ENCODE peak calls at places on chromosome 10, in ten cellular contexts. J is activated CD4-positive, alpha-beta T cell treated with anti-CD3 and anti-CD28 coated beads for 36 hours; W is right lobe of liver; V is activated CD4-positive, CD25-positive, alpha-beta regulatory T cell treated with anti-CD3 and anti-CD28 coated beads, Interleukin-2, amount 50 U/mL, for 24 hours; T is left ventricle myocardium superior; D is right cardiac atrium; Q is HepG2; K is activated T-helper 17 cell treated with anti-CD3 and anti-CD28 coated beads, Interleukin-2, amount 50 U/mL, for 72 hours; E is CD8-positive, alpha-beta T cell; A is GM12878. R is an unnamed sample.

GRCh38 chr10:125007436-125007835 is 65.5 kb downstream of the ZRANB1 start:
- ATAC-seq in J (no peak), W (no peak), V (no peak), T (no peak), D (no peak), Q (no peak), K (no peak), E (no peak), A (no peak), R (no peak)

GRCh38 chr10:72886596-72887522 is 6.7 kb upstream of the OIT3 start:
- ATAC-seq in J (peak; percentile 47), W (peak; percentile 47), V (no peak), T (no peak), D (peak; percentile 38), Q (no peak), K (peak; percentile 45), E (no peak), A (no peak), R (no peak)

GRCh38 chr10:60853672-60854071 is 75.4 kb downstream of the CDK1 start:
- ATAC-seq in J (no peak), W (no peak), V (no peak), T (peak; percentile 76), D (no peak), Q (no peak), K (no peak), E (no peak), A (no peak), R (no peak)

GRCh38 chr10:53005612-53006325 is 233.2 kb upstream of the MBL2 start:
- ATAC-seq in J (no peak), W (peak; percentile 32), V (no peak), T (no peak), D (no peak), Q (no peak), K (no peak), E (no peak), A (peak; percentile 30), R (no peak)

GRCh38 chr10:57142925-57143576 is 782.0 kb upstream of the ZWINT start:
- ATAC-seq in J (no peak), W (no peak), V (no peak), T (no peak), D (no peak), Q (no peak), K (no peak), E (no peak), A (peak; percentile 72), R (no peak)

GRCh38 chr10:88541116-88541626 is 41.9 kb downstream of the RNLS start:
- ATAC-seq in J (no peak), W (peak; percentile 80), V (no peak), T (peak; percentile 87), D (peak; percentile 89), Q (no peak), K (no peak), E (no peak), A (no peak), R (peak; percentile 90)

GRCh38 chr10:70160798-70161197 is 9.5 kb downstream of the SAR1A start:
- ATAC-seq in J (no peak), W (no peak), V (no peak), T (no peak), D (no peak), Q (no peak), K (no peak), E (no peak), A (no peak), R (no peak)

GRCh38 chr10:43728425-43728824 is 79.7 kb upstream of the ZNF32 start:
- ATAC-seq in J (no peak), W (no peak), V (no peak), T (no peak), D (no peak), Q (no peak), K (no peak), E (no peak), A (no peak), R (no peak)

GRCh38 chr10:11149499-11149898 is 131.8 kb downstream of the CELF2 start:
- ATAC-seq in J (peak; percentile 43), W (peak; percentile 26), V (peak; percentile 74), T (peak; percentile 31), D (no peak), Q (no peak), K (peak; percentile 66), E (peak; percentile 61), A (no peak), R (no peak)

GRCh38 chr10:77446700-77447099 is 190.9 kb downstream of the KCNMA1 start:
- ATAC-seq in J (no peak), W (no peak), V (no peak), T (no peak), D (no peak), Q (no peak), K (no peak), E (no peak), A (no peak), R (no peak)

GRCh38 chr10:2985729-2986232 is 81.6 kb upstream of the PFKP start:
- ATAC-seq in J (no peak), W (no peak), V (no peak), T (no peak), D (peak; percentile 38), Q (peak; percentile 66), K (no peak), E (no peak), A (no peak), R (peak; percentile 97)

GRCh38 chr10:8136745-8137144 is 82.3 kb downstream of the GATA3 start:
- ATAC-seq in J (peak; percentile 22), W (no peak), V (peak; percentile 45), T (no peak), D (no peak), Q (no peak), K (peak; percentile 32), E (no peak), A (no peak), R (no peak)

GRCh38 chr10:91552706-91553105 is 80.2 kb downstream of the PPP1R3C start:
- ATAC-seq in J (no peak), W (peak; percentile 80), V (no peak), T (peak; percentile 95), D (peak; percentile 88), Q (peak; percentile 21), K (no peak), E (no peak), A (peak; percentile 25), R (peak; percentile 44)

GRCh38 chr10:125037145-125037544 is 95.2 kb downstream of the ZRANB1 start:
- ATAC-seq in J (no peak), W (no peak), V (no peak), T (peak; percentile 60), D (no peak), Q (no peak), K (no peak), E (no peak), A (no peak), R (peak; percentile 86)

GRCh38 chr10:70461397-70462348 is 16.9 kb upstream of the PALD1 start:
- ATAC-seq in J (peak; percentile 80), W (peak; percentile 78), V (peak; percentile 59), T (peak; percentile 56), D (peak; percentile 47), Q (peak; percentile 85), K (peak; percentile 76), E (peak; percentile 70), A (peak; percentile 88), R (peak; percentile 68)

GRCh38 chr10:48501226-48501625 is 103.6 kb downstream of the ARHGAP22 start:
- ATAC-seq in J (no peak), W (no peak), V (no peak), T (no peak), D (no peak), Q (no peak), K (no peak), E (no peak), A (no peak), R (no peak)

GRCh38 chr10:87861566-87861952 is 1.8 kb downstream of the KLLN start:
- ATAC-seq in J (no peak), W (peak; percentile 73), V (no peak), T (peak; percentile 69), D (peak; percentile 73), Q (peak; percentile 61), K (no peak), E (no peak), A (peak; percentile 31), R (peak; percentile 43)

GRCh38 chr10:122243560-122243959 is 27.5 kb upstream of the BTBD16 start:
- ATAC-seq in J (no peak), W (no peak), V (no peak), T (peak; percentile 21), D (no peak), Q (no peak), K (no peak), E (no peak), A (no peak), R (no peak)

GRCh38 chr10:29150010-29150409 is 138.9 kb upstream of the LYZL1 start:
- ATAC-seq in J (no peak), W (peak; percentile 99), V (no peak), T (peak; percentile 98), D (peak; percentile 95), Q (peak; percentile 30), K (no peak), E (no peak), A (no peak), R (no peak)

GRCh38 chr10:119541046-119541445 is 1.5 kb downstream of the RGS10 start:
- ATAC-seq in J (peak; percentile 19), W (no peak), V (no peak), T (no peak), D (no peak), Q (no peak), K (peak; percentile 36), E (no peak), A (peak; percentile 4), R (no peak)

GRCh38 chr10:3222068-3222467 is 49.5 kb upstream of the PITRM1 start:
- ATAC-seq in J (no peak), W (no peak), V (no peak), T (no peak), D (no peak), Q (no peak), K (peak; percentile 57), E (peak; percentile 65), A (no peak), R (no peak)

GRCh38 chr10:119896061-119896655 is 3.6 kb downstream of the SEC23IP start:
- ATAC-seq in J (no peak), W (peak; percentile 38), V (no peak), T (no peak), D (no peak), Q (peak; percentile 83), K (no peak), E (no peak), A (no peak), R (peak; percentile 64)

GRCh38 chr10:122591736-122592135 is 31.2 kb downstream of the DMBT1 start:
- ATAC-seq in J (no peak), W (no peak), V (no peak), T (no peak), D (no peak), Q (no peak), K (no peak), E (no peak), A (no peak), R (no peak)

GRCh38 chr10:86048973-86049372 is 317.6 kb downstream of the GRID1 start:
- ATAC-seq in J (no peak), W (no peak), V (no peak), T (peak; percentile 65), D (no peak), Q (no peak), K (no peak), E (no peak), A (no peak), R (no peak)

GRCh38 chr10:124446830-124447740 is 2.8 kb downstream of the NKX1-2 start:
- ATAC-seq in J (no peak), W (no peak), V (no peak), T (no peak), D (no peak), Q (no peak), K (no peak), E (no peak), A (no peak), R (no peak)

GRCh38 chr10:127041561-127041960 is 136.3 kb downstream of the DOCK1 start:
- ATAC-seq in J (no peak), W (no peak), V (no peak), T (no peak), D (no peak), Q (no peak), K (no peak), E (no peak), A (no peak), R (no peak)

GRCh38 chr10:28616514-28616913 is 60.8 kb upstream of the BAMBI start:
- ATAC-seq in J (no peak), W (peak; percentile 17), V (no peak), T (peak; percentile 67), D (no peak), Q (no peak), K (no peak), E (no peak), A (no peak), R (no peak)

GRCh38 chr10:126846469-126846868 is 58.8 kb upstream of the DOCK1 start:
- ATAC-seq in J (no peak), W (no peak), V (no peak), T (no peak), D (no peak), Q (no peak), K (no peak), E (no peak), A (no peak), R (no peak)